ENCODE peak calls at places on chromosome 17, in six cellular contexts. One of them, this sample, is unnamed.

GRCh38 chr17:36727577-36727976 is 126.2 kb downstream of the MRM1 start:
- DNase-seq in stomach: no peak
- DNase-seq in Panc1: no peak
- DNase-seq in prostate gland: no peak
- DNase-seq in GM23338: no peak
- DNase-seq in upper lobe of left lung: no peak
- DNase-seq in this sample: peak

GRCh38 chr17:34519286-34519685 is 60.1 kb upstream of the TMEM132E start:
- DNase-seq in GM23338: peak
- DNase-seq in stomach: no peak
- DNase-seq in upper lobe of left lung: no peak
- DNase-seq in Panc1: no peak
- DNase-seq in prostate gland: no peak
- DNase-seq in this sample: peak

GRCh38 chr17:77959216-77959925 is 868 bp downstream of the TNRC6C start:
- DNase-seq in upper lobe of left lung: peak
- DNase-seq in Panc1: no peak
- DNase-seq in GM23338: peak
- DNase-seq in stomach: peak
- DNase-seq in prostate gland: peak
- DNase-seq in this sample: peak

GRCh38 chr17:18259621-18260331 is 686 bp upstream of the MIEF2 start:
- DNase-seq in prostate gland: no peak
- DNase-seq in Panc1: peak
- DNase-seq in GM23338: no peak
- DNase-seq in stomach: no peak
- DNase-seq in upper lobe of left lung: no peak
- DNase-seq in this sample: peak

GRCh38 chr17:74202879-74203432 is 522 bp upstream of the RPL38 start:
- DNase-seq in Panc1: no peak
- DNase-seq in GM23338: no peak
- DNase-seq in prostate gland: no peak
- DNase-seq in upper lobe of left lung: no peak
- DNase-seq in stomach: no peak
- DNase-seq in this sample: no peak

GRCh38 chr17:63345598-63345997 is 100.5 kb downstream of the CYB561 start:
- DNase-seq in upper lobe of left lung: no peak
- DNase-seq in stomach: no peak
- DNase-seq in Panc1: no peak
- DNase-seq in GM23338: no peak
- DNase-seq in prostate gland: no peak
- DNase-seq in this sample: no peak

GRCh38 chr17:77471984-77472836 is 331.4 kb downstream of the SEC14L1 start:
- DNase-seq in stomach: peak
- DNase-seq in GM23338: peak
- DNase-seq in Panc1: no peak
- DNase-seq in prostate gland: peak
- DNase-seq in upper lobe of left lung: no peak
- DNase-seq in this sample: peak

GRCh38 chr17:44184212-44184810 is 2.5 kb upstream of the TMUB2 start:
- DNase-seq in prostate gland: no peak
- DNase-seq in GM23338: no peak
- DNase-seq in upper lobe of left lung: no peak
- DNase-seq in stomach: no peak
- DNase-seq in Panc1: no peak
- DNase-seq in this sample: no peak

GRCh38 chr17:74354123-74354522 is 7.5 kb downstream of the BTBD17 start:
- DNase-seq in stomach: peak
- DNase-seq in GM23338: peak
- DNase-seq in upper lobe of left lung: peak
- DNase-seq in Panc1: peak
- DNase-seq in prostate gland: no peak
- DNase-seq in this sample: peak

GRCh38 chr17:1511756-1512321 is 4.6 kb downstream of the INPP5K start:
- DNase-seq in upper lobe of left lung: no peak
- DNase-seq in Panc1: no peak
- DNase-seq in stomach: peak
- DNase-seq in GM23338: no peak
- DNase-seq in prostate gland: peak
- DNase-seq in this sample: no peak

GRCh38 chr17:896439-896838 is 83.1 kb downstream of the NXN start:
- DNase-seq in stomach: no peak
- DNase-seq in Panc1: no peak
- DNase-seq in upper lobe of left lung: no peak
- DNase-seq in GM23338: no peak
- DNase-seq in prostate gland: no peak
- DNase-seq in this sample: no peak

GRCh38 chr17:27207073-27207511 is 86.8 kb upstream of the WSB1 start:
- DNase-seq in GM23338: no peak
- DNase-seq in prostate gland: no peak
- DNase-seq in upper lobe of left lung: no peak
- DNase-seq in stomach: no peak
- DNase-seq in Panc1: peak
- DNase-seq in this sample: no peak

GRCh38 chr17:42459256-42459982 is 741 bp downstream of the ATP6V0A1 start:
- DNase-seq in upper lobe of left lung: no peak
- DNase-seq in stomach: peak
- DNase-seq in prostate gland: peak
- DNase-seq in GM23338: peak
- DNase-seq in Panc1: no peak
- DNase-seq in this sample: peak

DNA sequence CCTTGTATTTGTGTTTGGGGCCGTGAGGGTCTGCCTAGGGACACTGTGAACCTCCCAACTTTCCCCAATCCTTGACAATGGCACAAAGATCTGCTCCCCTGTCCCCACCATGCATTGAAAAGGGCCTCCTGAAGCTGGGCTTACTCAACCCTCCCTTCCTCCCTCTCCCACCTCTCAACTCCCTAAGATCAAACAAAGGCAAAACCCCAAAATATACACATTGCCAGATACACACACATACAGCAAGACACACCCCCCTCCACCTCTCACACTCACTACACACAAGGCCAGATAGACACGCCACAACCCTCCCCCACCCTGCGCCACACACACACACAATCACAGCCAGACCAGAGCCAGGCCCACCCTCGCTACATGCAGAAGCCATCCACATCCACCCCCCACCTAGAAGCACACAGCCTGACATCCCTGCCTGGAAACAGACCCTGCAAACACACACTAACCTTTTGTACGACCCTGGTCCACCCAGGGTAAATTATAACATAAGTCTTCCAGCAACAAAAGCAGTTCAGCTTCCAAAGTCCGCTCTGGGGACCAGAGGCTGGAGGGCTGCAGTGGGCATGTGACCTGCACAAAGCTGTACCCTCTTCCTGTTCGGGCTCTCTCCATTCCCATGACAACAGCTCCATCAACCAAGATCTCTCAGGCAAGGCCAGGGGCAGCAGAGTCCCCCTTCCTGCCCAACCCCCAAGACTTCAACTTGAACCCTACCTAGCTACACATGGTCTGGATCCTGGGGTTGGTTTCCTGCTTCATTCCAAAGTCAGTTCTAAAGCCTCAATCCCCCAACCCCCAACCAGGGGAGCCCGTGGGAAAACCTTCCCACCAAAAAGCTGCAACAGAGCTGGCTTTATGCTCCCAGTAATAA is 1.9 kb downstream of the PCGF2 start:
- DNase-seq in prostate gland: no peak
- DNase-seq in Panc1: no peak
- DNase-seq in GM23338: peak
- DNase-seq in upper lobe of left lung: no peak
- DNase-seq in stomach: no peak
- DNase-seq in this sample: no peak
- TF ChIP-seq POLR2AphosphoS5 in prostate gland: no peak
- TF ChIP-seq POLR2AphosphoS5 in Panc1: no peak
- TF ChIP-seq POLR2AphosphoS5 in GM23338: no peak
- TF ChIP-seq POLR2AphosphoS5 in upper lobe of left lung: no peak
- TF ChIP-seq POLR2AphosphoS5 in stomach: no peak
- TF ChIP-seq POLR2AphosphoS5 in this sample: no peak

DNA sequence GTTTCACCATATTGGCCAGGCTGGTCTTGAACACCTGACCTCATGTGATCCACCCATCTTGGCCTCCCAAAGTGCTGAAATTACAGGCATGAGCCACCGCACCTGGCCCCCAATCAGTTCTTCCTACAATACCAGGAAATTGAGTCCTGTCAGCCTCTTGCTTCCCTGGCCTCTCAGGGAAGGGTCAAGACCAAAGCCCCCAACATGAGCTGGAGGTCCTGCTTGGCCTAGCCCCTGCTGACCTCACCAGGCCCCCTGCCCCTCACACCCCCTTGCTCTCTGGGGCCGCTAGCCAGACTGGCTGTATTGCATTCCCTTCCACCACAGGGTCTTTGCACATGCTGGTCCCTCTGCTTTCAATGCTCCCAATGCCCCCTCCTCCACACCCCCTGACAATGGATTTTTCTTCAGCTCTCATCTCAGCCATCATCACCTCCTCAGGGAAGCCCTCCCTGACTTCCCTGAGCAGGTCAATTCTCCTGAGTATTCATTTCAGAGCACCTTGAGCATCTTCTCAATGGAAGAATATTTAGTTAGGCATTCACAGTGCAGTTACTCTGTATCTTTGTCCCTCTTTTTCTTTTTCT is 24.1 kb downstream of the IGFBP4 start:
- DNase-seq in stomach: no peak
- DNase-seq in GM23338: no peak
- DNase-seq in upper lobe of left lung: no peak
- DNase-seq in Panc1: no peak
- DNase-seq in prostate gland: no peak
- DNase-seq in this sample: no peak
- TF ChIP-seq POLR2AphosphoS5 in stomach: no peak
- TF ChIP-seq POLR2AphosphoS5 in GM23338: no peak
- TF ChIP-seq POLR2AphosphoS5 in upper lobe of left lung: no peak
- TF ChIP-seq POLR2AphosphoS5 in Panc1: no peak
- TF ChIP-seq POLR2AphosphoS5 in prostate gland: no peak
- TF ChIP-seq POLR2AphosphoS5 in this sample: no peak

GRCh38 chr17:61519754-61520440 is 67.7 kb downstream of the TBX4 start:
- DNase-seq in upper lobe of left lung: no peak
- DNase-seq in stomach: no peak
- DNase-seq in Panc1: no peak
- DNase-seq in GM23338: no peak
- DNase-seq in prostate gland: no peak
- DNase-seq in this sample: no peak
- TF ChIP-seq POLR2AphosphoS5 in upper lobe of left lung: no peak
- TF ChIP-seq POLR2AphosphoS5 in stomach: no peak
- TF ChIP-seq POLR2AphosphoS5 in Panc1: no peak
- TF ChIP-seq POLR2AphosphoS5 in GM23338: no peak
- TF ChIP-seq POLR2AphosphoS5 in prostate gland: no peak
- TF ChIP-seq POLR2AphosphoS5 in this sample: no peak

DNA sequence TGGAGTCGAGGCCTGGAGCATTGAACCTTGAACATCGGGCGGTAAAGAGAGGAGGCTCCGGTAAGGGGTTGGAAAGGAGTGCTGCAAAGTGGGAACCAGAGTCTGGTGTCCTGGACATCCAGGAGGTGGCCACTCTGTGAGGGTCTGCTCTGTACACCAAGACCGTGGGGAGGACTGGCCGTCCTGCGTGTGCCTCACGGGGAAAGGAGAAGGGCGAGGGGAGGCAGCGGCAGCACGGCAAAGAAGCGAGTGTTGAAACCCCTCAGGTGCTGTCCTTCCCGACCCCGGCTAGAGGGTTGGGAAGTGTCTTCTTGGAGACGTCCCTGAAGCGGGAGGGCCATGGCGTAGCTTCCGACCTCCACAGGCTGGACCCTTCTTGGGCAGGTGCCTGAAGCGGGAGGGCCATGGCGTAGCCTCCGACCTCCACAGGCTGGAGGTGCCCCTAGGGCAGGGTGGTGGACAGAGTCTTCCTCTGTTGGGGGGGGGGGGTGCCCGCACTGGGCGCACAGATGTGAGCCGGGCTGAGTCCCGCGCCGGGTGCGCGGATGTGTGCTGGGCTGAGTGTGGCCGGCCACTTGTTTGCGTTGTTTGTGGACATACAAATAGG is 42.0 kb downstream of the FOXK2 start:
- DNase-seq in GM23338: peak
- DNase-seq in prostate gland: no peak
- DNase-seq in upper lobe of left lung: peak
- DNase-seq in Panc1: no peak
- DNase-seq in stomach: no peak
- DNase-seq in this sample: no peak
- TF ChIP-seq POLR2AphosphoS5 in GM23338: no peak
- TF ChIP-seq POLR2AphosphoS5 in prostate gland: no peak
- TF ChIP-seq POLR2AphosphoS5 in upper lobe of left lung: no peak
- TF ChIP-seq POLR2AphosphoS5 in Panc1: no peak
- TF ChIP-seq POLR2AphosphoS5 in stomach: no peak
- TF ChIP-seq POLR2AphosphoS5 in this sample: no peak

DNA sequence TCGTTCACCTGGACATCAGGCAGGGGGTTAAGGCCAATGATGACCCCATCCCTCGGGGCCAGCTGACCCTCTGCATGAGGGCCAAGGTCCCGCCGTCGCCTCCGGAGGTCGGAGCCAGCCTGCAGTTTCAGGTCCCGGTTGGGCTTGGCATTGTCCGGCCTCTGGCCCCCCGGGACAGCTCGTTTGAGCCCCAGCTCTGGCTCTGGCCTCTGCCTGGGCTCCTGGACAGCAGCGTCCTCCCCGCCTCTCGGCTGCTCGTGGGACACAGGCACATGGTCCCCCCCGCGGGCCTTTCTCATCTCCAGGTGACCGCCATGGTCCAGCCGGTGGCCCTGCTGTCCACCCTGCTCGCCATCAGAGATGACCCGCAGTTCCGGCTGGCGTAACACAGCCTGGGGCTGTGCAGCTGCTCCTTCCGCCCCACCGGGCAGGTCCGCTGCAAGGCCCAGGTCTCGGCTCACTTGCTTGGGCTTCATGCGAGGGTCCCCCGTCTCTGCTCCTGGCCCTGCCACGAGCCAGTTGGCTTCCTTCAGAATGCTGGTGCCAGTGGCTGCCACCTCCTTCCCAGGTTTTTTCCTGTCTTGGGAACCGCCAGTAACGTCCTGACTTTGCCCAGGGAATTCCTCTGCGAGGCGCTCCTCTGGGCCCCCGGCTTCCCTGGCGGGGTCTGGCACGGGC is 6.7 kb downstream of the NDUFAF8 start:
- DNase-seq in Panc1: no peak
- DNase-seq in upper lobe of left lung: peak
- DNase-seq in GM23338: no peak
- DNase-seq in stomach: no peak
- DNase-seq in prostate gland: no peak
- DNase-seq in this sample: no peak
- TF ChIP-seq POLR2AphosphoS5 in Panc1: peak
- TF ChIP-seq POLR2AphosphoS5 in upper lobe of left lung: no peak
- TF ChIP-seq POLR2AphosphoS5 in GM23338: no peak
- TF ChIP-seq POLR2AphosphoS5 in stomach: no peak
- TF ChIP-seq POLR2AphosphoS5 in prostate gland: no peak
- TF ChIP-seq POLR2AphosphoS5 in this sample: no peak

This sample was measured in SK-N-SH.